ENCODE peak calls at places on chromosomes 11 and 22, in five cellular contexts. J, G, X, O and A are unnamed samples.

GRCh38 chr11:43556892-43557291 is 123.6 kb upstream of the HSD17B12 start:
- DNase-seq in X (no peak), O (no peak), J (no peak), G (no peak), A (no peak)

GRCh38 chr22:38415046-38415445 is 40.0 kb downstream of the KCNJ4 start:
- DNase-seq in O (no peak), J (no peak), X (no peak), G (no peak), A (no peak)

GRCh38 chr11:130037058-130037457 is 32.6 kb upstream of the APLP2 start:
- DNase-seq in J (peak), X (peak), G (peak), O (no peak), A (no peak)

GRCh38 chr11:46363455-46363920 is 16.2 kb downstream of the DGKZ start:
- DNase-seq in J (peak), G (peak), X (peak), O (no peak), A (no peak)

GRCh38 chr11:47355283-47356128 is 3.0 kb upstream of the MYBPC3 start:
- DNase-seq in G (peak), O (peak), X (peak), J (peak), A (peak)

GRCh38 chr11:35029979-35030378 is 109.0 kb upstream of the CD44 start:
- DNase-seq in G (peak), J (peak), O (no peak), X (peak), A (no peak)

GRCh38 chr22:45101828-45102227 is 61.9 kb upstream of the NUP50 start:
- DNase-seq in G (peak), J (peak), O (no peak), X (peak), A (peak)

GRCh38 chr11:15236514-15236913 is 121.8 kb downstream of the INSC start:
- DNase-seq in O (no peak), G (no peak), J (no peak), X (no peak), A (no peak)

GRCh38 chr11:67024410-67024809 is 1.5 kb downstream of the SYT12 start:
- DNase-seq in O (no peak), G (peak), J (no peak), X (no peak), A (peak)

GRCh38 chr11:130611791-130612251 is 163.4 kb downstream of the ADAMTS15 start:
- DNase-seq in G (peak), O (no peak), J (peak), X (peak), A (no peak)

GRCh38 chr22:20591660-20592310 is 84.4 kb downstream of the MED15 start:
- DNase-seq in G (peak), O (peak), X (peak), J (no peak), A (no peak)

GRCh38 chr11:71425851-71426250 is 22.3 kb downstream of the DHCR7 start:
- DNase-seq in G (no peak), J (peak), X (no peak), O (no peak), A (no peak)

GRCh38 chr22:23519442-23520177 is 60.5 kb downstream of the IGLL1 start:
- DNase-seq in G (no peak), O (no peak), X (no peak), J (peak), A (no peak)

GRCh38 chr22:23522642-23523251 is 57.3 kb downstream of the IGLL1 start:
- DNase-seq in X (no peak), O (no peak), G (peak), J (peak), A (no peak)

GRCh38 chr22:23521442-23522113 is 58.5 kb downstream of the IGLL1 start:
- DNase-seq in G (peak), X (peak), O (peak), J (peak), A (peak)

GRCh38 chr22:23518381-23519187 is 61.5 kb downstream of the IGLL1 start:
- DNase-seq in O (no peak), J (no peak), X (no peak), G (no peak), A (no peak)

GRCh38 chr22:23520875-23521441 is 59.1 kb downstream of the IGLL1 start:
- DNase-seq in O (no peak), G (peak), J (peak), X (peak), A (no peak)
- H3K4me3 ChIP-seq in O (peak), G (peak), J (peak), X (peak), A (peak)

DNA sequence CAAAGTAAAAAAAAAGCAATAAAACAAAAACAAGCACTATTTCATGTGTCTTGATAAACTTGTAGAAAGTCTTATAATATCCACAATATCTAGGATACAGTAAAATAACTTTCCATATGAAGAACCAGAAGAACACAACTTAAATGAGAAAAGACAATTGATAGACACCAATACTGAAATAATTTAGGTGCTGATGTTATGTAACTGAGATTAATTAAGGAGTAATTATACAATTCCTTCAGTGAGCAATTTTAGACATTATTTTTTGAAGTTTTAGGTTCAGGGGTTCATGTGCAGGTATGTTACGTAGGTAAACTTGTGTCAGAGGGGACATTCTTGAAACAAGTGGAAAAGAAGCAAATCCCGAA is 88.3 kb upstream of the VPREB1 start:
- DNase-seq in G (no peak), X (no peak), J (no peak), O (no peak), A (no peak)
- H3K4me3 ChIP-seq in G (no peak), X (no peak), J (no peak), O (no peak), A (no peak)

GRCh38 chr11:128904872-128905344 is 13.8 kb downstream of the KCNJ5 start:
- DNase-seq in G (peak), X (no peak), J (peak), O (no peak), A (no peak)
- H3K4me3 ChIP-seq in G (peak), X (peak), J (peak), O (peak), A (peak)

GRCh38 chr22:27799334-27800249 is 2.0 kb downstream of the MN1 start:
- DNase-seq in G (peak), J (peak), O (no peak), X (no peak), A (no peak)
- H3K4me3 ChIP-seq in G (no peak), J (peak), O (peak), X (peak), A (no peak)

GRCh38 chr11:1836011-1836945 is 1.5 kb downstream of the SYT8 start:
- DNase-seq in J (no peak), O (no peak), X (no peak), G (no peak), A (no peak)
- H3K4me3 ChIP-seq in J (no peak), O (no peak), X (no peak), G (no peak), A (no peak)